ENCODE peak calls at places on chromosomes 7 and 10, in eight cellular contexts. Q is brain microvascular endothelial cell; I is NCI-H345; G is stimulated activated CD4-positive, alpha-beta T cell treated with anti-CD3 and anti-CD28 coated beads, Interleukin-1b, Interleukin-23, amount 100 ng/mL, for 1 hour; M is NCI-H82; S is CD4-positive, alpha-beta memory T cell; L is NT2/D1; V is AG09309. Y is an unnamed sample.
A peak's percentile ranks its signal among the peaks of the same experiment; 100 is the strongest.

GRCh38 chr7:132092106-132092505 is 484.2 kb downstream of the PLXNA4 start:
- DNase-seq in Q (no peak), I (peak; percentile 60), G (no peak), M (peak; percentile 82), S (no peak), L (no peak), V (no peak), Y (no peak)

GRCh38 chr10:119829429-119829828 is 43.2 kb downstream of the MCMBP start:
- DNase-seq in Q (no peak), I (no peak), G (no peak), M (no peak), S (no peak), L (no peak), V (no peak), Y (no peak)

GRCh38 chr10:11713963-11714362 is 28.2 kb upstream of the ECHDC3 start:
- DNase-seq in Q (no peak), I (no peak), G (no peak), M (no peak), S (no peak), L (no peak), V (no peak), Y (no peak)

GRCh38 chr7:159063046-159063840 is 81.4 kb downstream of the VIPR2 start:
- DNase-seq in Q (no peak), I (no peak), G (no peak), M (no peak), S (no peak), L (no peak), V (no peak), Y (no peak)

GRCh38 chr10:43048301-43049051 is 28.4 kb upstream of the RET start:
- DNase-seq in Q (peak; percentile 29), I (no peak), G (no peak), M (no peak), S (no peak), L (no peak), V (peak; percentile 1), Y (no peak)

GRCh38 chr7:106795171-106795876 is 69.8 kb upstream of the PIK3CG start:
- DNase-seq in Q (no peak), I (no peak), G (no peak), M (no peak), S (no peak), L (no peak), V (no peak), Y (no peak)

GRCh38 chr10:100510533-100511308 is 8.9 kb downstream of the SEC31B start:
- DNase-seq in Q (no peak), I (no peak), G (no peak), M (no peak), S (peak; percentile 83), L (no peak), V (no peak), Y (no peak)

GRCh38 chr7:1545417-1546246 is 10.4 kb downstream of the TMEM184A start:
- DNase-seq in Q (no peak), I (no peak), G (no peak), M (no peak), S (no peak), L (no peak), V (no peak), Y (no peak)

GRCh38 chr10:23457632-23458417 is 18.9 kb downstream of the OTUD1 start:
- DNase-seq in Q (no peak), I (no peak), G (no peak), M (no peak), S (no peak), L (no peak), V (no peak), Y (no peak)